ENCODE peak calls at places on chromosome 1, in four cellular contexts. P is uterus, H is heart right ventricle, A is right lobe of liver. L is an unnamed sample.
A peak's percentile ranks its signal among the peaks of the same experiment; 100 is the strongest.

GRCh38 chr1:26961826-26962225 is 1.6 kb upstream of the KDF1 start:
- DNase-seq in P (no peak), H (no peak), A (no peak), L (peak; percentile 1)

GRCh38 chr1:192675716-192676115 is 39.8 kb downstream of the RGS13 start:
- DNase-seq in P (no peak), H (no peak), A (no peak), L (no peak)

GRCh38 chr1:244158039-244158438 is 107.0 kb downstream of the ZBTB18 start:
- DNase-seq in P (no peak), H (no peak), A (no peak), L (no peak)

GRCh38 chr1:6819641-6820040 is 34.4 kb downstream of the CAMTA1 start:
- DNase-seq in P (no peak), H (no peak), A (no peak), L (no peak)

GRCh38 chr1:24288479-24288878 is 30.7 kb upstream of the GRHL3 start:
- DNase-seq in P (no peak), H (no peak), A (no peak), L (no peak)

GRCh38 chr1:168135982-168136708 is 585 bp downstream of the GPR161 start:
- DNase-seq in P (peak; percentile 34), H (no peak), A (no peak), L (peak; percentile 69)

GRCh38 chr1:214902636-214903320 is 179.8 kb upstream of the KCNK2 start:
- DNase-seq in P (no peak), H (no peak), A (no peak), L (no peak)

GRCh38 chr1:25562101-25562927 is 18.9 kb downstream of the LDLRAP1 start:
- DNase-seq in P (no peak), H (no peak), A (no peak), L (no peak)

GRCh38 chr1:230113605-230114241 is 46.7 kb downstream of the GALNT2 start:
- DNase-seq in P (no peak), H (peak; percentile 40), A (peak; percentile 66), L (no peak)

GRCh38 chr1:225828706-225829344 is 18.9 kb downstream of the EPHX1 start:
- DNase-seq in P (no peak), H (no peak), A (no peak), L (no peak)

GRCh38 chr1:86704972-86705632 is 726 bp downstream of the SH3GLB1 start:
- DNase-seq in P (peak; percentile 43), H (peak; percentile 75), A (peak; percentile 75), L (no peak)

GRCh38 chr1:23772049-23772853 is 6.0 kb upstream of the PITHD1 start:
- DNase-seq in P (peak; percentile 85), H (peak; percentile 86), A (peak; percentile 87), L (peak; percentile 74)

DNA sequence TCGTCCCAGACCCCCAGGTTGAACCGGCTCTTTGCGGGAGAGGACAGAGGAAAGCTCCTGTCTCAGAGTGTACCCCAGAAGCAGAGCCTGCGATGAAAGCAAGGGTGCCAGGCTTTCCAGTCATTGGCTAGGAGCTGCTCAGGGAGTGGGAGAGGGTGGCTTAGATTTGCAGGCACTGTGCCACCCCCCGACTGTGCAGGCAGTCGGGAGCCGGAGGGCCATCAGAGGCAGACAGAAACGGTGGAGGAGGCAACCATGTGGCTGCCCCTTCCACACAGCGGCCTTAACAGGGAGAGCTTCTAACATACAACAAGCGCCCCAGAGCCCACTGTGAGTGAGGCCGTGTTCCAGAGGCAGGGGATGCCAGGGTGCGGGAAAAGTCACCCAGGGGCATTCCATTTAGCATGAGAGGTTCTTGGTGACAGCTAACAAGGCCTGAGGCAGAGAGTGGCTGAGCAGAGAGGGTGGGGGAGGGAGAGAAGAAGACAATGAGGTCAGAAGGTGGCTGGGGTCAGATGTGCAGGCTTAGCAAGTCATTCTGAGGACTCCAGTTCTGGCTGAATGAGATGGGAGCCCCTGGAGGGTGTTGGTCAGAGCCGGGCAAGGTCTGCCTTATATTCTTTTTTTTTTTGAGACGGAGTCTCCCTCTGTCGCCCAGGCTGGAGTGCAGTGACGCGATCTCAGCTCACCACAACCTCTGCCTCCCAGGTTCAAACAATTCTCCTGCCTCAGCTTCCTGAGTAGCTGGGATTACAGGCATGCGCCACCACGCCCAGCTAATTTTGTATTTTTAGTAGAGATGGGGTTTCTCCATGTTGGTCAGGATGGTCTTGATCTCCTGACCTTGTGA is 9.4 kb upstream of the C1orf167 start:
- DNase-seq in P (no peak), H (no peak), A (no peak), L (no peak)
- H3K9me3 ChIP-seq in P (no peaks in the 10 kb centered on the region), H (no peaks in the 10 kb centered on the region), A (no peaks in the 10 kb centered on the region), L (no peaks in the 10 kb centered on the region)

GRCh38 chr1:201850053-201850397 is 21.1 kb downstream of the IPO9 start:
- DNase-seq in P (no peak), H (peak; percentile 53), A (no peak), L (no peak)
- H3K4me3 ChIP-seq in P (no peak overlapping the region), H (no peak overlapping the region), A (no peak overlapping the region), L (no peak overlapping the region)

GRCh38 chr1:179973198-179974114 is 18.8 kb downstream of the CEP350 start:
- DNase-seq in P (no peak), H (no peak), A (no peak), L (no peak)
- TF ChIP-seq CTCF in P (no peak), H (no peak), A (no peak), L (no peak)

GRCh38 chr1:173300249-173301044 is 93.3 kb upstream of the TNFSF4 start:
- DNase-seq in P (no peak), H (no peak), A (no peak), L (no peak)
- H3K9me3 ChIP-seq in P (no peaks in the 10 kb centered on the region), H (no peaks in the 10 kb centered on the region), A (no peaks in the 10 kb centered on the region), L (no peaks in the 10 kb centered on the region)

DNA sequence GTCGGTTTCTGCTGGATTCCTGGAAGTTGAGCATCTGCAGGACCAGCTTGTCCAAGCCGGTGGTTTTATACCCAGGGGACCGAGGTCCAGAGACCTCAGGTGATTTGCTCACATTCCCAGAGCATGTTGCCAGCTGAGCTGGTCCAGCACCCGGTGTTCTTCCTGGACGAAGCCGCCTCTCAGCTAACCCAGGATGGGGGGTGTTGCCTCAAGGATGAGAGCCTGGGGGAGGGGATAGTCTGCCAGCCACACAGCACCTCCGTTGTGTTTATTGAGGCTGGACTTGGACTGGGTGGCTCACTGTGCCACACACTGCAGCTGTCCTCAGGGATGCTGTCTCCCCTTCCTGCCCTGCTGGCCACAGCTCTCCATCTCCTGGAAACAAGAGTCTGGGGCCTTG is 1.5 kb downstream of the TMEM201 start:
- DNase-seq in P (no peak), H (no peak), A (no peak), L (peak; percentile 42)
- H3K4me3 ChIP-seq in P (no peak overlapping the region), H (no peak overlapping the region), A (no peak overlapping the region), L (no peak overlapping the region)

DNA sequence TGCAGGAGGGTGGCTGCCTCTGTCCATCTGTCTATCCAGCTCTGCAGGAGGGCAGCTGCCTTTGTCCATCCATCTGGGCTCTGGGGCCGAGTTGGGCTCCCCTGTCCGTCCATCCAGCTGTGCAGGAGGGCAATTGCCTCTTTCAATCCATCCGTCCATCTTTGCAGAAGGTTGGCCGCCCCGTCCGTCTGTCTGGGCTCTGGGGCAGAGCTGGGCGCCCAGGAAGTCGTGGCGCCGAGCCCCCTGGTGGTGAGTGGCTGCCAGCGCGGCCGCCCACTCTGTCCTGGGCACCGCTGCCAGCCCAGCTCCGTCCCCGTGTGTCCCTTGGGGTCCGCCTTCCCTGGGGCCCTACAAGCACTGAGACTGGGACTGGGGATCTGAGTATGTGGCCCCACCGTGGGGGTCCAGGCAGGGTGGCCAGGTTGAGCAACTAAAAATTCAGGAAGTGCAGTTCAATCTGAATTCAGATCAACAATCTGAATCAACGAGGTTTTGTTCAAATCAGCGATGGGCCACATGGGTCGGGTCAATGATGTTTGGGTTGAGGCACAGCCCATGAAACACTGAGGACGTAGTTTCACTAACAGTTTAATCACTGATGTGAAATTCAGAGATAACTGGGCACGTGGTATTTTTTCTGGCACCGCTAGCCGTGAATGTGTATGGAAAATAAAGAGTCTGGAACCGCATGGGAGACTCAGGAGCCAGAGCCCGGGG is 99.1 kb upstream of the ACTRT2 start:
- DNase-seq in P (no peak), H (no peak), A (no peak), L (no peak)
- TF ChIP-seq CTCF in P (peak; percentile 16), H (peak; percentile 24), A (peak; percentile 36), L (peak; percentile 39)

GRCh38 chr1:152884966-152885624 is 7.0 kb downstream of the SMCP start:
- DNase-seq in P (no peak), H (no peak), A (no peak), L (no peak)
- H3K9me3 ChIP-seq in P (no peaks in the 10 kb centered on the region), H (no peaks in the 10 kb centered on the region), A (no peaks in the 10 kb centered on the region), L (no peaks in the 10 kb centered on the region)

L was measured in pancreas.